ENCODE peak calls at places on chromosomes 6 and 20, in seven cellular contexts. One of them, this sample, is unnamed.

GRCh38 chr20:31678389-31679356 is 41.0 kb downstream of the COX4I2 start:
- DNase-seq in SW 1271: peak
- DNase-seq in mucosa of gallbladder: no peak
- DNase-seq in right cardiac atrium: no peak
- DNase-seq in activated naive CD8-positive, alpha-beta T cell treated with anti-CD3 and anti-CD28 coated beads for 36 hours: no peak
- DNase-seq in NCI-H510A treated with DMSO at 0.1 percent for 48 hours: no peak
- DNase-seq in ELF-1: peak
- DNase-seq in this sample: no peak

GRCh38 chr6:12266571-12266970 is 23.6 kb upstream of the EDN1 start:
- DNase-seq in SW 1271: no peak
- DNase-seq in mucosa of gallbladder: no peak
- DNase-seq in right cardiac atrium: no peak
- DNase-seq in activated naive CD8-positive, alpha-beta T cell treated with anti-CD3 and anti-CD28 coated beads for 36 hours: no peak
- DNase-seq in NCI-H510A treated with DMSO at 0.1 percent for 48 hours: no peak
- DNase-seq in ELF-1: no peak
- DNase-seq in this sample: no peak

GRCh38 chr20:17645010-17645409 is 37.0 kb downstream of the RRBP1 start:
- DNase-seq in SW 1271: no peak
- DNase-seq in mucosa of gallbladder: no peak
- DNase-seq in right cardiac atrium: no peak
- DNase-seq in activated naive CD8-positive, alpha-beta T cell treated with anti-CD3 and anti-CD28 coated beads for 36 hours: no peak
- DNase-seq in NCI-H510A treated with DMSO at 0.1 percent for 48 hours: no peak
- DNase-seq in ELF-1: no peak
- DNase-seq in this sample: no peak

GRCh38 chr6:80022803-80023202 is 18.4 kb downstream of the TTK start:
- DNase-seq in SW 1271: no peak
- DNase-seq in mucosa of gallbladder: no peak
- DNase-seq in right cardiac atrium: no peak
- DNase-seq in activated naive CD8-positive, alpha-beta T cell treated with anti-CD3 and anti-CD28 coated beads for 36 hours: no peak
- DNase-seq in NCI-H510A treated with DMSO at 0.1 percent for 48 hours: no peak
- DNase-seq in ELF-1: no peak
- DNase-seq in this sample: no peak

GRCh38 chr6:40350193-40350941 is 236.8 kb downstream of the LRFN2 start:
- DNase-seq in SW 1271: no peak
- DNase-seq in mucosa of gallbladder: no peak
- DNase-seq in right cardiac atrium: no peak
- DNase-seq in activated naive CD8-positive, alpha-beta T cell treated with anti-CD3 and anti-CD28 coated beads for 36 hours: no peak
- DNase-seq in NCI-H510A treated with DMSO at 0.1 percent for 48 hours: no peak
- DNase-seq in ELF-1: no peak
- DNase-seq in this sample: no peak

GRCh38 chr6:142325111-142325510 is 23.3 kb downstream of the ADGRG6 start:
- DNase-seq in SW 1271: no peak
- DNase-seq in mucosa of gallbladder: no peak
- DNase-seq in right cardiac atrium: no peak
- DNase-seq in activated naive CD8-positive, alpha-beta T cell treated with anti-CD3 and anti-CD28 coated beads for 36 hours: no peak
- DNase-seq in NCI-H510A treated with DMSO at 0.1 percent for 48 hours: no peak
- DNase-seq in ELF-1: no peak
- DNase-seq in this sample: no peak

GRCh38 chr20:6140947-6141346 is 18.1 kb upstream of the FERMT1 start:
- DNase-seq in SW 1271: peak
- DNase-seq in mucosa of gallbladder: no peak
- DNase-seq in right cardiac atrium: no peak
- DNase-seq in activated naive CD8-positive, alpha-beta T cell treated with anti-CD3 and anti-CD28 coated beads for 36 hours: peak
- DNase-seq in NCI-H510A treated with DMSO at 0.1 percent for 48 hours: no peak
- DNase-seq in ELF-1: peak
- DNase-seq in this sample: no peak

GRCh38 chr6:106397441-106397840 is 36.9 kb downstream of the CRYBG1 start:
- DNase-seq in SW 1271: no peak
- DNase-seq in mucosa of gallbladder: no peak
- DNase-seq in right cardiac atrium: no peak
- DNase-seq in activated naive CD8-positive, alpha-beta T cell treated with anti-CD3 and anti-CD28 coated beads for 36 hours: no peak
- DNase-seq in NCI-H510A treated with DMSO at 0.1 percent for 48 hours: no peak
- DNase-seq in ELF-1: no peak
- DNase-seq in this sample: no peak

GRCh38 chr6:141309295-141309694 is 823.4 kb upstream of the GJE1 start:
- DNase-seq in SW 1271: peak
- DNase-seq in mucosa of gallbladder: no peak
- DNase-seq in right cardiac atrium: no peak
- DNase-seq in activated naive CD8-positive, alpha-beta T cell treated with anti-CD3 and anti-CD28 coated beads for 36 hours: no peak
- DNase-seq in NCI-H510A treated with DMSO at 0.1 percent for 48 hours: no peak
- DNase-seq in ELF-1: no peak
- DNase-seq in this sample: no peak

GRCh38 chr6:37717836-37718251 is 20.2 kb upstream of the MDGA1 start:
- DNase-seq in SW 1271: no peak
- DNase-seq in mucosa of gallbladder: no peak
- DNase-seq in right cardiac atrium: no peak
- DNase-seq in activated naive CD8-positive, alpha-beta T cell treated with anti-CD3 and anti-CD28 coated beads for 36 hours: no peak
- DNase-seq in NCI-H510A treated with DMSO at 0.1 percent for 48 hours: no peak
- DNase-seq in ELF-1: no peak
- DNase-seq in this sample: no peak

GRCh38 chr20:23156170-23156841 is 70.2 kb upstream of the CD93 start:
- DNase-seq in SW 1271: peak
- DNase-seq in mucosa of gallbladder: no peak
- DNase-seq in right cardiac atrium: peak
- DNase-seq in activated naive CD8-positive, alpha-beta T cell treated with anti-CD3 and anti-CD28 coated beads for 36 hours: no peak
- DNase-seq in NCI-H510A treated with DMSO at 0.1 percent for 48 hours: no peak
- DNase-seq in ELF-1: no peak
- DNase-seq in this sample: no peak

GRCh38 chr6:119467478-119468081 is 118.0 kb upstream of the MAN1A1 start:
- DNase-seq in SW 1271: no peak
- DNase-seq in mucosa of gallbladder: no peak
- DNase-seq in right cardiac atrium: no peak
- DNase-seq in activated naive CD8-positive, alpha-beta T cell treated with anti-CD3 and anti-CD28 coated beads for 36 hours: no peak
- DNase-seq in NCI-H510A treated with DMSO at 0.1 percent for 48 hours: no peak
- DNase-seq in ELF-1: no peak
- DNase-seq in this sample: no peak

GRCh38 chr20:8386991-8387390 is 254.9 kb downstream of the PLCB1 start:
- DNase-seq in SW 1271: no peak
- DNase-seq in mucosa of gallbladder: no peak
- DNase-seq in right cardiac atrium: no peak
- DNase-seq in activated naive CD8-positive, alpha-beta T cell treated with anti-CD3 and anti-CD28 coated beads for 36 hours: no peak
- DNase-seq in NCI-H510A treated with DMSO at 0.1 percent for 48 hours: no peak
- DNase-seq in ELF-1: no peak
- DNase-seq in this sample: no peak

GRCh38 chr20:52305843-52306242 is 114.3 kb upstream of the ZFP64 start:
- DNase-seq in SW 1271: no peak
- DNase-seq in mucosa of gallbladder: no peak
- DNase-seq in right cardiac atrium: no peak
- DNase-seq in activated naive CD8-positive, alpha-beta T cell treated with anti-CD3 and anti-CD28 coated beads for 36 hours: no peak
- DNase-seq in NCI-H510A treated with DMSO at 0.1 percent for 48 hours: no peak
- DNase-seq in ELF-1: no peak
- DNase-seq in this sample: no peak

GRCh38 chr6:1199981-1200637 is 111.8 kb upstream of the FOXQ1 start:
- DNase-seq in SW 1271: no peak
- DNase-seq in mucosa of gallbladder: no peak
- DNase-seq in right cardiac atrium: no peak
- DNase-seq in activated naive CD8-positive, alpha-beta T cell treated with anti-CD3 and anti-CD28 coated beads for 36 hours: no peak
- DNase-seq in NCI-H510A treated with DMSO at 0.1 percent for 48 hours: no peak
- DNase-seq in ELF-1: no peak
- DNase-seq in this sample: no peak

GRCh38 chr20:62022575-62023139 is 43.0 kb downstream of the TAF4 start:
- DNase-seq in SW 1271: no peak
- DNase-seq in mucosa of gallbladder: no peak
- DNase-seq in right cardiac atrium: no peak
- DNase-seq in activated naive CD8-positive, alpha-beta T cell treated with anti-CD3 and anti-CD28 coated beads for 36 hours: no peak
- DNase-seq in NCI-H510A treated with DMSO at 0.1 percent for 48 hours: no peak
- DNase-seq in ELF-1: no peak
- DNase-seq in this sample: no peak

GRCh38 chr6:47434372-47435253 is 43.0 kb upstream of the CD2AP start:
- DNase-seq in SW 1271: no peak
- DNase-seq in mucosa of gallbladder: no peak
- DNase-seq in right cardiac atrium: no peak
- DNase-seq in activated naive CD8-positive, alpha-beta T cell treated with anti-CD3 and anti-CD28 coated beads for 36 hours: no peak
- DNase-seq in NCI-H510A treated with DMSO at 0.1 percent for 48 hours: no peak
- DNase-seq in ELF-1: no peak
- DNase-seq in this sample: no peak

GRCh38 chr6:155106456-155107107 is 111.5 kb downstream of the TIAM2 start:
- DNase-seq in SW 1271: no peak
- DNase-seq in mucosa of gallbladder: no peak
- DNase-seq in right cardiac atrium: no peak
- DNase-seq in activated naive CD8-positive, alpha-beta T cell treated with anti-CD3 and anti-CD28 coated beads for 36 hours: no peak
- DNase-seq in NCI-H510A treated with DMSO at 0.1 percent for 48 hours: no peak
- DNase-seq in ELF-1: no peak
- DNase-seq in this sample: no peak

GRCh38 chr6:68975064-68975463 is 340.0 kb downstream of the ADGRB3 start:
- DNase-seq in SW 1271: no peak
- DNase-seq in mucosa of gallbladder: no peak
- DNase-seq in right cardiac atrium: peak
- DNase-seq in activated naive CD8-positive, alpha-beta T cell treated with anti-CD3 and anti-CD28 coated beads for 36 hours: no peak
- DNase-seq in NCI-H510A treated with DMSO at 0.1 percent for 48 hours: peak
- DNase-seq in ELF-1: no peak
- DNase-seq in this sample: no peak

GRCh38 chr6:138377844-138378243 is at the start of gene SMIM28:
- DNase-seq in SW 1271: no peak
- DNase-seq in mucosa of gallbladder: no peak
- DNase-seq in right cardiac atrium: no peak
- DNase-seq in activated naive CD8-positive, alpha-beta T cell treated with anti-CD3 and anti-CD28 coated beads for 36 hours: no peak
- DNase-seq in NCI-H510A treated with DMSO at 0.1 percent for 48 hours: peak
- DNase-seq in ELF-1: no peak
- DNase-seq in this sample: no peak

GRCh38 chr6:75422024-75422639 is 71.5 kb downstream of the FILIP1 start:
- DNase-seq in SW 1271: no peak
- DNase-seq in mucosa of gallbladder: no peak
- DNase-seq in right cardiac atrium: no peak
- DNase-seq in activated naive CD8-positive, alpha-beta T cell treated with anti-CD3 and anti-CD28 coated beads for 36 hours: no peak
- DNase-seq in NCI-H510A treated with DMSO at 0.1 percent for 48 hours: no peak
- DNase-seq in ELF-1: no peak
- DNase-seq in this sample: no peak

GRCh38 chr6:36351152-36351571 is 14.5 kb upstream of the BNIP5 start:
- DNase-seq in SW 1271: no peak
- DNase-seq in mucosa of gallbladder: no peak
- DNase-seq in right cardiac atrium: no peak
- DNase-seq in activated naive CD8-positive, alpha-beta T cell treated with anti-CD3 and anti-CD28 coated beads for 36 hours: no peak
- DNase-seq in NCI-H510A treated with DMSO at 0.1 percent for 48 hours: no peak
- DNase-seq in ELF-1: no peak
- DNase-seq in this sample: no peak

GRCh38 chr6:68427630-68428029 is 207.5 kb upstream of the ADGRB3 start:
- DNase-seq in SW 1271: no peak
- DNase-seq in mucosa of gallbladder: no peak
- DNase-seq in right cardiac atrium: no peak
- DNase-seq in activated naive CD8-positive, alpha-beta T cell treated with anti-CD3 and anti-CD28 coated beads for 36 hours: no peak
- DNase-seq in NCI-H510A treated with DMSO at 0.1 percent for 48 hours: no peak
- DNase-seq in ELF-1: no peak
- DNase-seq in this sample: no peak

GRCh38 chr20:19448632-19449031 is 236.2 kb downstream of the SLC24A3 start:
- DNase-seq in SW 1271: no peak
- DNase-seq in mucosa of gallbladder: no peak
- DNase-seq in right cardiac atrium: no peak
- DNase-seq in activated naive CD8-positive, alpha-beta T cell treated with anti-CD3 and anti-CD28 coated beads for 36 hours: no peak
- DNase-seq in NCI-H510A treated with DMSO at 0.1 percent for 48 hours: no peak
- DNase-seq in ELF-1: no peak
- DNase-seq in this sample: no peak

GRCh38 chr6:113299526-113299925 is 557.6 kb upstream of the MARCKS start:
- DNase-seq in SW 1271: no peak
- DNase-seq in mucosa of gallbladder: no peak
- DNase-seq in right cardiac atrium: no peak
- DNase-seq in activated naive CD8-positive, alpha-beta T cell treated with anti-CD3 and anti-CD28 coated beads for 36 hours: no peak
- DNase-seq in NCI-H510A treated with DMSO at 0.1 percent for 48 hours: no peak
- DNase-seq in ELF-1: no peak
- DNase-seq in this sample: no peak

GRCh38 chr20:53255102-53255710 is 283.0 kb downstream of the TSHZ2 start:
- DNase-seq in SW 1271: no peak
- DNase-seq in mucosa of gallbladder: no peak
- DNase-seq in right cardiac atrium: no peak
- DNase-seq in activated naive CD8-positive, alpha-beta T cell treated with anti-CD3 and anti-CD28 coated beads for 36 hours: no peak
- DNase-seq in NCI-H510A treated with DMSO at 0.1 percent for 48 hours: no peak
- DNase-seq in ELF-1: no peak
- DNase-seq in this sample: no peak

GRCh38 chr6:29764422-29765196 is 41.4 kb downstream of the HLA-F start:
- DNase-seq in SW 1271: no peak
- DNase-seq in mucosa of gallbladder: no peak
- DNase-seq in right cardiac atrium: no peak
- DNase-seq in activated naive CD8-positive, alpha-beta T cell treated with anti-CD3 and anti-CD28 coated beads for 36 hours: no peak
- DNase-seq in NCI-H510A treated with DMSO at 0.1 percent for 48 hours: no peak
- DNase-seq in ELF-1: no peak
- DNase-seq in this sample: peak

GRCh38 chr6:72032056-72032455 is 145.7 kb downstream of the RIMS1 start:
- DNase-seq in SW 1271: peak
- DNase-seq in mucosa of gallbladder: no peak
- DNase-seq in right cardiac atrium: no peak
- DNase-seq in activated naive CD8-positive, alpha-beta T cell treated with anti-CD3 and anti-CD28 coated beads for 36 hours: no peak
- DNase-seq in NCI-H510A treated with DMSO at 0.1 percent for 48 hours: no peak
- DNase-seq in ELF-1: no peak
- DNase-seq in this sample: no peak

GRCh38 chr20:32251470-32251869 is 26.0 kb upstream of the KIF3B start:
- DNase-seq in SW 1271: no peak
- DNase-seq in mucosa of gallbladder: no peak
- DNase-seq in right cardiac atrium: no peak
- DNase-seq in activated naive CD8-positive, alpha-beta T cell treated with anti-CD3 and anti-CD28 coated beads for 36 hours: no peak
- DNase-seq in NCI-H510A treated with DMSO at 0.1 percent for 48 hours: no peak
- DNase-seq in ELF-1: no peak
- DNase-seq in this sample: no peak

GRCh38 chr20:44448753-44449546 is 26.7 kb upstream of the TTPAL start:
- DNase-seq in SW 1271: no peak
- DNase-seq in mucosa of gallbladder: no peak
- DNase-seq in right cardiac atrium: no peak
- DNase-seq in activated naive CD8-positive, alpha-beta T cell treated with anti-CD3 and anti-CD28 coated beads for 36 hours: peak
- DNase-seq in NCI-H510A treated with DMSO at 0.1 percent for 48 hours: no peak
- DNase-seq in ELF-1: peak
- DNase-seq in this sample: peak

GRCh38 chr6:169650959-169651292 is 50.9 kb downstream of the WDR27 start:
- DNase-seq in SW 1271: no peak
- DNase-seq in mucosa of gallbladder: no peak
- DNase-seq in right cardiac atrium: no peak
- DNase-seq in activated naive CD8-positive, alpha-beta T cell treated with anti-CD3 and anti-CD28 coated beads for 36 hours: no peak
- DNase-seq in NCI-H510A treated with DMSO at 0.1 percent for 48 hours: no peak
- DNase-seq in ELF-1: no peak
- DNase-seq in this sample: no peak

This sample was measured in colonic mucosa.